ENCODE peak calls at places on chromosomes 6 and 20, in seven cellular contexts. R is SK-N-SH, V is BJ, S is kidney, O is tibial nerve, L is left lung, T is heart right ventricle. J is an unnamed sample.

GRCh38 chr6:28281288-28282064 is at the start of gene PGBD1:
- DNase-seq in R (peak; percentile 92), V (no peak), S (peak; percentile 89), O (peak; percentile 16), L (peak; percentile 68), T (peak; percentile 72), J (no peak)

GRCh38 chr6:81561071-81561564 is 191.4 kb downstream of the TENT5A start:
- DNase-seq in R (no peak), V (no peak), S (no peak), O (no peak), L (no peak), T (no peak), J (no peak)

GRCh38 chr6:154432533-154433476 is 76.2 kb upstream of the IPCEF1 start:
- DNase-seq in R (no peak), V (no peak), S (no peak), O (no peak), L (no peak), T (peak; percentile 34), J (no peak)

GRCh38 chr6:153553627-153554026 is 422.5 kb upstream of the RGS17 start:
- DNase-seq in R (no peak), V (no peak), S (no peak), O (no peak), L (no peak), T (no peak), J (no peak)

GRCh38 chr6:33991610-33992009 is 154.3 kb downstream of the GRM4 start:
- DNase-seq in R (no peak), V (no peak), S (peak; percentile 15), O (no peak), L (no peak), T (no peak), J (no peak)

GRCh38 chr6:77040566-77041195 is 422.6 kb downstream of the HTR1B start:
- DNase-seq in R (no peak), V (no peak), S (no peak), O (no peak), L (no peak), T (no peak), J (no peak)

GRCh38 chr6:154247119-154247814 is 109.3 kb downstream of the IPCEF1 start:
- DNase-seq in R (no peak), V (no peak), S (no peak), O (no peak), L (no peak), T (no peak), J (no peak)

GRCh38 chr20:9839626-9840025 is 750 bp upstream of the PAK5 start:
- DNase-seq in R (no peak), V (no peak), S (no peak), O (no peak), L (no peak), T (no peak), J (no peak)

GRCh38 chr20:42531675-42531985 is 658.1 kb downstream of the PTPRT start:
- DNase-seq in R (no peak), V (no peak), S (no peak), O (peak; percentile 9), L (no peak), T (no peak), J (no peak)

GRCh38 chr20:47792021-47792618 is 6.8 kb upstream of the SULF2 start:
- DNase-seq in R (no peak), V (peak; percentile 79), S (peak; percentile 78), O (peak; percentile 92), L (no peak), T (peak; percentile 85), J (peak; percentile 93)

GRCh38 chr20:34458631-34459030 is 57.6 kb upstream of the DYNLRB1 start:
- DNase-seq in R (no peak), V (no peak), S (no peak), O (no peak), L (no peak), T (no peak), J (no peak)

GRCh38 chr20:60718743-60719142 is 533.3 kb upstream of the CDH4 start:
- DNase-seq in R (no peak), V (no peak), S (no peak), O (no peak), L (no peak), T (no peak), J (no peak)

GRCh38 chr6:36033935-36034334 is 6.3 kb downstream of the MAPK14 start:
- DNase-seq in R (no peak), V (no peak), S (no peak), O (no peak), L (no peak), T (no peak), J (no peak)

GRCh38 chr20:44187054-44187762 is at the start of gene JPH2:
- DNase-seq in R (peak; percentile 64), V (peak; percentile 63), S (no peak), O (no peak), L (no peak), T (peak; percentile 84), J (peak; percentile 52)

GRCh38 chr6:154783229-154783628 is 50.0 kb downstream of the SCAF8 start:
- DNase-seq in R (no peak), V (no peak), S (no peak), O (no peak), L (no peak), T (no peak), J (no peak)

GRCh38 chr6:84280030-84280429 is 52.6 kb upstream of the CEP162 start:
- DNase-seq in R (no peak), V (no peak), S (no peak), O (no peak), L (no peak), T (no peak), J (no peak)

GRCh38 chr6:154613137-154613676 is 102.7 kb upstream of the CNKSR3 start:
- DNase-seq in R (no peak), V (peak; percentile 50), S (no peak), O (no peak), L (no peak), T (no peak), J (peak; percentile 57)

GRCh38 chr6:169345198-169345597 is 91.6 kb upstream of the THBS2 start:
- DNase-seq in R (no peak), V (no peak), S (no peak), O (peak; percentile 49), L (no peak), T (peak; percentile 13), J (no peak)

GRCh38 chr6:35495258-35496035 is 1.4 kb downstream of the TEAD3 start:
- DNase-seq in R (no peak), V (no peak), S (no peak), O (no peak), L (no peak), T (no peak), J (no peak)

GRCh38 chr6:68211242-68211795 is 423.8 kb upstream of the ADGRB3 start:
- DNase-seq in R (no peak), V (no peak), S (no peak), O (no peak), L (no peak), T (no peak), J (no peak)

GRCh38 chr6:113623124-113623523 is 234.0 kb upstream of the MARCKS start:
- DNase-seq in R (no peak), V (no peak), S (no peak), O (no peak), L (no peak), T (no peak), J (no peak)

GRCh38 chr6:99426454-99426762 is 1.3 kb upstream of the PNISR start:
- DNase-seq in R (no peak), V (no peak), S (no peak), O (no peak), L (no peak), T (no peak), J (no peak)

GRCh38 chr6:89375427-89375868 is 22.9 kb upstream of the UBE2J1 start:
- DNase-seq in R (peak; percentile 60), V (no peak), S (peak; percentile 93), O (no peak), L (peak; percentile 84), T (peak; percentile 35), J (peak; percentile 71)

GRCh38 chr20:54345817-54346216 is 129.6 kb upstream of the DOK5 start:
- DNase-seq in R (no peak), V (no peak), S (no peak), O (no peak), L (no peak), T (no peak), J (no peak)

DNA sequence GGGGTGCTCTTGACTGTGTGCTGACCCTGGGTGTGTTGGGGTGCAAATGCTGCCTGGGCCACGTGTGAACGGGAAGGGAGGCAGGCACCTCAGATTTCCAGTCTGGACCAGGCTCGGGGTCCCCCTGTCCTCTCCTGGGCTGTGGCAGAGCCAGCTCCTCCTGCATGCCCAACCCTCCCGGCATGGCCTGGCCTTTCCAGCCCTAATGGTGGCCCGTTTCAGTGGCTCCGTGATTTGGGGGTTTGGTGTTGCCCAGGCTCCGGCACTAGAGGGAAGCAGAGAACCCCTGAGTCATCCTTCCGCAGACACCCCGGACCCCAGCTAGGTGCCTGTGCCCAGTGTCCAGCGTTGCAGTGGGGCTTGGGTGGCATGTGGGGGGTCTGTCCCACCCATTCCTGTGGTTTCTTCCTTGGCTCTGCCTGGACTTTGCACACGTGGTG is 9.1 kb downstream of the RBM38 start:
- DNase-seq in R (no peak), V (no peak), S (peak; percentile 63), O (no peak), L (no peak), T (no peak), J (no peak)
- TF ChIP-seq CTCF in R (no peak), V (no peak), S (no peak), O (peak; percentile 23), L (no peak), T (peak; percentile 6), J (no peak)

DNA sequence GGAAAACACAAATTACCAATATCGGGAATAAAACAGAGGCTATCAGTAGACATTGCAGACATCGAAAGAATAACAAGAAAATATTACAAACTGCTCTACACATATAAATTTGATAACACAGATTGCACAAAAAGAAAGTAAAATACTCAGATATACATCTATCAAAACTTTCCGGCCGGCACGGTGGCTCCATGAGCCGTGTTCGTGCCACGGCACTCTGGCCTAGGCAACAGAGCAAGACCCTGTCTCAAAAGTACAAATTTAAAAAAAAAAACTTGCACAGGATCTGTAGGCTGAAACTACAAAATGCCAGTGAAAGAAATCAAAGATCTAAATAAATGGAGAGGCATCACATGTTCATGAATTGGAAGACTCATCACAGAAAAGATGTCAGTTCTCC is 49.4 kb downstream of the SNX5 start:
- DNase-seq in R (no peak), V (no peak), S (no peak), O (no peak), L (no peak), T (no peak), J (no peak)
- H3K4me3 ChIP-seq in R (no peak overlapping the region), V (no peak overlapping the region), S (no peak overlapping the region), O (no peak overlapping the region), L (no peak overlapping the region), T (no peak overlapping the region), J (no peak overlapping the region)

GRCh38 chr20:3781153-3781910 is at the start of gene SPEF1:
- DNase-seq in R (peak; percentile 95), V (peak; percentile 86), S (peak; percentile 89), O (peak; percentile 84), L (peak; percentile 82), T (peak; percentile 87), J (no peak)
- TF ChIP-seq CTCF in R (peak; percentile 68), V (peak; percentile 60), S (peak; percentile 33), O (peak; percentile 69), L (peak; percentile 17), T (peak; percentile 52), J (peak; percentile 58)

GRCh38 chr6:107621216-107621940 is 131.5 kb downstream of the SOBP start:
- DNase-seq in R (no peak), V (no peak), S (no peak), O (no peak), L (no peak), T (no peak), J (no peak)
- H3K4me3 ChIP-seq in R (no peak overlapping the region), V (no peak overlapping the region), S (no peak overlapping the region), O (no peak overlapping the region), L (no peak overlapping the region), T (no peak overlapping the region), J (no peak overlapping the region)

GRCh38 chr20:37297066-37297736 is 7.7 kb downstream of the MANBAL start:
- DNase-seq in R (no peak), V (peak; percentile 91), S (no peak), O (no peak), L (no peak), T (no peak), J (no peak)
- TF ChIP-seq CTCF in R (no peak), V (no peak), S (no peak), O (no peak), L (no peak), T (no peak), J (no peak)